ENCODE peak calls at places on chromosomes 16 and 17, in eight cellular contexts. One of them, this sample, is unnamed.

GRCh38 chr17:62966426-62967110 is 533 bp downstream of the TANC2 start:
- DNase-seq in thoracic aorta: no peak
- DNase-seq in body of pancreas: peak; percentile 72
- DNase-seq in choroid plexus epithelial cell: peak; percentile 48
- DNase-seq in neural progenitor cell: peak; percentile 73
- DNase-seq in neural crest cell: peak; percentile 59
- DNase-seq in foreskin fibroblast: no peak
- DNase-seq in AG09319: no peak
- DNase-seq in this sample: peak; percentile 80

GRCh38 chr16:3121843-3122467 is 9.6 kb downstream of the ZNF205 start:
- DNase-seq in foreskin fibroblast: no peak
- DNase-seq in thoracic aorta: no peak
- DNase-seq in neural progenitor cell: no peak
- DNase-seq in AG09319: no peak
- DNase-seq in neural crest cell: no peak
- DNase-seq in body of pancreas: no peak
- DNase-seq in choroid plexus epithelial cell: peak; percentile 36
- DNase-seq in this sample: no peak

GRCh38 chr16:31080035-31080629 is 5.9 kb downstream of the ZNF646 start:
- DNase-seq in neural crest cell: no peak
- DNase-seq in neural progenitor cell: no peak
- DNase-seq in choroid plexus epithelial cell: no peak
- DNase-seq in thoracic aorta: no peak
- DNase-seq in foreskin fibroblast: no peak
- DNase-seq in AG09319: no peak
- DNase-seq in body of pancreas: no peak
- DNase-seq in this sample: no peak

GRCh38 chr17:37225458-37225857 is 150.3 kb upstream of the C17orf78 start:
- DNase-seq in body of pancreas: no peak
- DNase-seq in foreskin fibroblast: no peak
- DNase-seq in choroid plexus epithelial cell: no peak
- DNase-seq in thoracic aorta: no peak
- DNase-seq in AG09319: no peak
- DNase-seq in neural crest cell: no peak
- DNase-seq in neural progenitor cell: peak; percentile 72
- DNase-seq in this sample: no peak

GRCh38 chr16:12185563-12185962 is 209.0 kb downstream of the SNX29 start:
- DNase-seq in choroid plexus epithelial cell: no peak
- DNase-seq in foreskin fibroblast: no peak
- DNase-seq in neural crest cell: no peak
- DNase-seq in neural progenitor cell: no peak
- DNase-seq in thoracic aorta: no peak
- DNase-seq in AG09319: no peak
- DNase-seq in body of pancreas: no peak
- DNase-seq in this sample: no peak

GRCh38 chr17:9912146-9913099 is 7.4 kb upstream of the RCVRN start:
- DNase-seq in AG09319: no peak
- DNase-seq in foreskin fibroblast: no peak
- DNase-seq in choroid plexus epithelial cell: no peak
- DNase-seq in neural progenitor cell: no peak
- DNase-seq in neural crest cell: no peak
- DNase-seq in thoracic aorta: no peak
- DNase-seq in body of pancreas: no peak
- DNase-seq in this sample: no peak

GRCh38 chr17:81002409-81003361 is 11.0 kb downstream of the CHMP6 start:
- DNase-seq in foreskin fibroblast: peak; percentile 72
- DNase-seq in AG09319: no peak
- DNase-seq in body of pancreas: peak; percentile 53
- DNase-seq in neural crest cell: no peak
- DNase-seq in thoracic aorta: no peak
- DNase-seq in choroid plexus epithelial cell: peak; percentile 44
- DNase-seq in neural progenitor cell: no peak
- DNase-seq in this sample: no peak

GRCh38 chr17:27532269-27533067 is 76.2 kb downstream of the KSR1 start:
- DNase-seq in AG09319: no peak
- DNase-seq in neural crest cell: no peak
- DNase-seq in thoracic aorta: no peak
- DNase-seq in body of pancreas: peak; percentile 75
- DNase-seq in choroid plexus epithelial cell: peak; percentile 99
- DNase-seq in neural progenitor cell: no peak
- DNase-seq in foreskin fibroblast: no peak
- DNase-seq in this sample: no peak

GRCh38 chr16:26860506-26860905 is 206.2 kb upstream of the C16orf82 start:
- DNase-seq in neural progenitor cell: no peak
- DNase-seq in neural crest cell: no peak
- DNase-seq in thoracic aorta: no peak
- DNase-seq in foreskin fibroblast: no peak
- DNase-seq in body of pancreas: no peak
- DNase-seq in choroid plexus epithelial cell: no peak
- DNase-seq in AG09319: no peak
- DNase-seq in this sample: no peak

GRCh38 chr17:73122953-73123605 is 30.6 kb upstream of the SLC39A11 start:
- DNase-seq in neural progenitor cell: no peak
- DNase-seq in neural crest cell: no peak
- DNase-seq in thoracic aorta: no peak
- DNase-seq in body of pancreas: no peak
- DNase-seq in foreskin fibroblast: no peak
- DNase-seq in choroid plexus epithelial cell: no peak
- DNase-seq in AG09319: no peak
- DNase-seq in this sample: no peak

GRCh38 chr17:73121513-73121912 is 29.0 kb upstream of the SLC39A11 start:
- DNase-seq in neural crest cell: no peak
- DNase-seq in AG09319: no peak
- DNase-seq in thoracic aorta: no peak
- DNase-seq in foreskin fibroblast: no peak
- DNase-seq in neural progenitor cell: no peak
- DNase-seq in choroid plexus epithelial cell: no peak
- DNase-seq in body of pancreas: no peak
- DNase-seq in this sample: no peak

GRCh38 chr17:73123606-73124320 is 31.3 kb upstream of the SLC39A11 start:
- DNase-seq in neural crest cell: no peak
- DNase-seq in neural progenitor cell: no peak
- DNase-seq in thoracic aorta: no peak
- DNase-seq in foreskin fibroblast: no peak
- DNase-seq in body of pancreas: no peak
- DNase-seq in choroid plexus epithelial cell: no peak
- DNase-seq in AG09319: no peak
- DNase-seq in this sample: no peak

GRCh38 chr17:73131993-73132595 is 32.7 kb upstream of the SSTR2 start:
- DNase-seq in body of pancreas: no peak
- DNase-seq in AG09319: no peak
- DNase-seq in neural crest cell: no peak
- DNase-seq in neural progenitor cell: peak; percentile 68
- DNase-seq in choroid plexus epithelial cell: no peak
- DNase-seq in thoracic aorta: no peak
- DNase-seq in foreskin fibroblast: no peak
- DNase-seq in this sample: peak; percentile 33

GRCh38 chr17:73126716-73127473 is 34.4 kb upstream of the SLC39A11 start:
- DNase-seq in foreskin fibroblast: no peak
- DNase-seq in neural progenitor cell: no peak
- DNase-seq in thoracic aorta: no peak
- DNase-seq in neural crest cell: no peak
- DNase-seq in body of pancreas: no peak
- DNase-seq in AG09319: no peak
- DNase-seq in choroid plexus epithelial cell: no peak
- DNase-seq in this sample: no peak
- TF ChIP-seq CTCF in foreskin fibroblast: no peak
- TF ChIP-seq CTCF in neural progenitor cell: no peak
- TF ChIP-seq CTCF in thoracic aorta: no peak
- TF ChIP-seq CTCF in neural crest cell: no peak
- TF ChIP-seq CTCF in body of pancreas: no peak
- TF ChIP-seq CTCF in AG09319: no peak
- TF ChIP-seq CTCF in choroid plexus epithelial cell: peak; percentile 37
- TF ChIP-seq CTCF in this sample: peak; percentile 49

GRCh38 chr16:87437911-87438610 is 45.9 kb downstream of the MAP1LC3B start:
- DNase-seq in neural crest cell: no peak
- DNase-seq in body of pancreas: no peak
- DNase-seq in choroid plexus epithelial cell: no peak
- DNase-seq in foreskin fibroblast: no peak
- DNase-seq in AG09319: no peak
- DNase-seq in thoracic aorta: no peak
- DNase-seq in neural progenitor cell: no peak
- DNase-seq in this sample: no peak
- TF ChIP-seq CTCF in neural crest cell: no peak
- TF ChIP-seq CTCF in body of pancreas: no peak
- TF ChIP-seq CTCF in choroid plexus epithelial cell: no peak
- TF ChIP-seq CTCF in foreskin fibroblast: no peak
- TF ChIP-seq CTCF in AG09319: no peak
- TF ChIP-seq CTCF in thoracic aorta: no peak
- TF ChIP-seq CTCF in neural progenitor cell: no peak
- TF ChIP-seq CTCF in this sample: no peak

GRCh38 chr17:71762526-71762925 is 358.3 kb upstream of the SOX9 start:
- DNase-seq in body of pancreas: no peak
- DNase-seq in neural progenitor cell: no peak
- DNase-seq in AG09319: no peak
- DNase-seq in choroid plexus epithelial cell: no peak
- DNase-seq in neural crest cell: no peak
- DNase-seq in thoracic aorta: no peak
- DNase-seq in foreskin fibroblast: no peak
- DNase-seq in this sample: no peak

GRCh38 chr17:71765437-71765836 is 355.4 kb upstream of the SOX9 start:
- DNase-seq in AG09319: no peak
- DNase-seq in neural crest cell: no peak
- DNase-seq in foreskin fibroblast: no peak
- DNase-seq in choroid plexus epithelial cell: no peak
- DNase-seq in body of pancreas: no peak
- DNase-seq in neural progenitor cell: no peak
- DNase-seq in thoracic aorta: no peak
- DNase-seq in this sample: no peak

GRCh38 chr17:71759422-71760060 is 361.3 kb upstream of the SOX9 start:
- DNase-seq in body of pancreas: no peak
- DNase-seq in AG09319: no peak
- DNase-seq in neural progenitor cell: no peak
- DNase-seq in choroid plexus epithelial cell: no peak
- DNase-seq in thoracic aorta: no peak
- DNase-seq in foreskin fibroblast: no peak
- DNase-seq in neural crest cell: no peak
- DNase-seq in this sample: no peak

GRCh38 chr17:71760062-71760720 is 360.6 kb upstream of the SOX9 start:
- DNase-seq in body of pancreas: no peak
- DNase-seq in neural crest cell: no peak
- DNase-seq in foreskin fibroblast: no peak
- DNase-seq in thoracic aorta: no peak
- DNase-seq in choroid plexus epithelial cell: peak; percentile 14
- DNase-seq in AG09319: no peak
- DNase-seq in neural progenitor cell: no peak
- DNase-seq in this sample: no peak

GRCh38 chr17:71764507-71764906 is 356.3 kb upstream of the SOX9 start:
- DNase-seq in foreskin fibroblast: no peak
- DNase-seq in thoracic aorta: no peak
- DNase-seq in AG09319: no peak
- DNase-seq in neural progenitor cell: peak; percentile 74
- DNase-seq in body of pancreas: peak; percentile 31
- DNase-seq in neural crest cell: peak; percentile 32
- DNase-seq in choroid plexus epithelial cell: peak; percentile 15
- DNase-seq in this sample: peak; percentile 45
- TF ChIP-seq CTCF in foreskin fibroblast: no peak
- TF ChIP-seq CTCF in thoracic aorta: no peak
- TF ChIP-seq CTCF in AG09319: peak; percentile 4
- TF ChIP-seq CTCF in neural progenitor cell: peak; percentile 78
- TF ChIP-seq CTCF in body of pancreas: no peak
- TF ChIP-seq CTCF in neural crest cell: peak; percentile 65
- TF ChIP-seq CTCF in choroid plexus epithelial cell: peak; percentile 57
- TF ChIP-seq CTCF in this sample: peak; percentile 41

GRCh38 chr16:74716355-74716754 is 15.7 kb upstream of the MLKL start:
- DNase-seq in foreskin fibroblast: no peak
- DNase-seq in body of pancreas: no peak
- DNase-seq in thoracic aorta: no peak
- DNase-seq in choroid plexus epithelial cell: no peak
- DNase-seq in neural crest cell: no peak
- DNase-seq in neural progenitor cell: no peak
- DNase-seq in AG09319: no peak
- DNase-seq in this sample: no peak
- TF ChIP-seq CTCF in foreskin fibroblast: no peak
- TF ChIP-seq CTCF in body of pancreas: no peak
- TF ChIP-seq CTCF in thoracic aorta: no peak
- TF ChIP-seq CTCF in choroid plexus epithelial cell: no peak
- TF ChIP-seq CTCF in neural crest cell: no peak
- TF ChIP-seq CTCF in neural progenitor cell: peak; percentile 14
- TF ChIP-seq CTCF in AG09319: no peak
- TF ChIP-seq CTCF in this sample: no peak

DNA sequence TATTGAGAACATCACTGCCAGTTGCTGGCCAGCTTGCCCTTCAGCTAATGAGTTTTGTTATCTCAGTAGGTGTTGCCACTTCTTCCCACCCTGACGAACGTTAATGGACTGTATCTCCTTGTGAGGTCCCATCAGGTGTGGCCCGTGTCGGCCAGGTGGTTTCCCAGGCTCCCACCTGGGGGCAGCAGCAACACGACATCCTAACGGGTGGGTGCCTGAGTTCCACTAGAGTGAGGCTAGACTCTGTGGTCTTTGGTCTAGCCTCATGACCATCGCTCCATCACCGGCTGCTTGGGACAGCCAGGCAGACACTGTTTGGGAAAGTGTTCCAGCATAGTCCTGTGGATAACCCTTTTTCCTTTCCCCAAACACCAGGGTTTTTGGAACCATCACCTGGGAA is 45.6 kb upstream of the LCMT1 start:
- DNase-seq in foreskin fibroblast: no peak
- DNase-seq in neural progenitor cell: no peak
- DNase-seq in choroid plexus epithelial cell: no peak
- DNase-seq in body of pancreas: no peak
- DNase-seq in AG09319: no peak
- DNase-seq in neural crest cell: no peak
- DNase-seq in thoracic aorta: no peak
- DNase-seq in this sample: no peak
- TF ChIP-seq CTCF in foreskin fibroblast: no peak
- TF ChIP-seq CTCF in neural progenitor cell: no peak
- TF ChIP-seq CTCF in choroid plexus epithelial cell: no peak
- TF ChIP-seq CTCF in body of pancreas: no peak
- TF ChIP-seq CTCF in AG09319: no peak
- TF ChIP-seq CTCF in neural crest cell: no peak
- TF ChIP-seq CTCF in thoracic aorta: no peak
- TF ChIP-seq CTCF in this sample: no peak